ENCODE peak calls at places on chromosome 16, in eight cellular contexts. One of them, this sample, is unnamed.

GRCh38 chr16:24819462-24820040 is 26.2 kb upstream of the SLC5A11 start:
- DNase-seq in stimulated activated naive CD4-positive, alpha-beta T cell treated with Interleukin-2 at 50 U/mL for 16 hours: no peak
- DNase-seq in left lung: no peak
- DNase-seq in iris pigment epithelial cell: peak
- DNase-seq in OCI-LY7: no peak
- DNase-seq in Panc1: no peak
- DNase-seq in ovary: no peak
- DNase-seq in activated T-cell treated with anti-CD3 and anti-CD28 coated beads for 48 hours: no peak
- DNase-seq in this sample: no peak

GRCh38 chr16:70454221-70455034 is at the start of gene FCSK:
- DNase-seq in stimulated activated naive CD4-positive, alpha-beta T cell treated with Interleukin-2 at 50 U/mL for 16 hours: peak
- DNase-seq in left lung: peak
- DNase-seq in iris pigment epithelial cell: peak
- DNase-seq in OCI-LY7: peak
- DNase-seq in Panc1: no peak
- DNase-seq in ovary: peak
- DNase-seq in activated T-cell treated with anti-CD3 and anti-CD28 coated beads for 48 hours: peak
- DNase-seq in this sample: peak

GRCh38 chr16:1019934-1020305 is 38.4 kb downstream of the SOX8 start:
- DNase-seq in stimulated activated naive CD4-positive, alpha-beta T cell treated with Interleukin-2 at 50 U/mL for 16 hours: no peak
- DNase-seq in left lung: no peak
- DNase-seq in iris pigment epithelial cell: no peak
- DNase-seq in OCI-LY7: no peak
- DNase-seq in Panc1: no peak
- DNase-seq in ovary: no peak
- DNase-seq in activated T-cell treated with anti-CD3 and anti-CD28 coated beads for 48 hours: no peak
- DNase-seq in this sample: no peak

GRCh38 chr16:85329059-85329812 is 217.0 kb upstream of the CIBAR2 start:
- DNase-seq in stimulated activated naive CD4-positive, alpha-beta T cell treated with Interleukin-2 at 50 U/mL for 16 hours: no peak
- DNase-seq in left lung: no peak
- DNase-seq in iris pigment epithelial cell: peak
- DNase-seq in OCI-LY7: no peak
- DNase-seq in Panc1: no peak
- DNase-seq in ovary: no peak
- DNase-seq in activated T-cell treated with anti-CD3 and anti-CD28 coated beads for 48 hours: no peak
- DNase-seq in this sample: no peak

GRCh38 chr16:4414187-4414909 is 2.0 kb downstream of the CORO7 start:
- DNase-seq in stimulated activated naive CD4-positive, alpha-beta T cell treated with Interleukin-2 at 50 U/mL for 16 hours: peak
- DNase-seq in left lung: no peak
- DNase-seq in iris pigment epithelial cell: no peak
- DNase-seq in OCI-LY7: peak
- DNase-seq in Panc1: no peak
- DNase-seq in ovary: no peak
- DNase-seq in activated T-cell treated with anti-CD3 and anti-CD28 coated beads for 48 hours: peak
- DNase-seq in this sample: peak

GRCh38 chr16:29182501-29182900 is 197.6 kb downstream of the LAT start:
- DNase-seq in stimulated activated naive CD4-positive, alpha-beta T cell treated with Interleukin-2 at 50 U/mL for 16 hours: no peak
- DNase-seq in left lung: no peak
- DNase-seq in iris pigment epithelial cell: no peak
- DNase-seq in OCI-LY7: no peak
- DNase-seq in Panc1: no peak
- DNase-seq in ovary: no peak
- DNase-seq in activated T-cell treated with anti-CD3 and anti-CD28 coated beads for 48 hours: no peak
- DNase-seq in this sample: no peak

GRCh38 chr16:61323456-61323855 is 712.8 kb downstream of the CDH8 start:
- DNase-seq in stimulated activated naive CD4-positive, alpha-beta T cell treated with Interleukin-2 at 50 U/mL for 16 hours: no peak
- DNase-seq in left lung: no peak
- DNase-seq in iris pigment epithelial cell: no peak
- DNase-seq in OCI-LY7: no peak
- DNase-seq in Panc1: no peak
- DNase-seq in ovary: no peak
- DNase-seq in activated T-cell treated with anti-CD3 and anti-CD28 coated beads for 48 hours: no peak
- DNase-seq in this sample: no peak

GRCh38 chr16:81697321-81697885 is 81.7 kb upstream of the PLCG2 start:
- DNase-seq in stimulated activated naive CD4-positive, alpha-beta T cell treated with Interleukin-2 at 50 U/mL for 16 hours: no peak
- DNase-seq in left lung: peak
- DNase-seq in iris pigment epithelial cell: peak
- DNase-seq in OCI-LY7: peak
- DNase-seq in Panc1: peak
- DNase-seq in ovary: no peak
- DNase-seq in activated T-cell treated with anti-CD3 and anti-CD28 coated beads for 48 hours: peak
- DNase-seq in this sample: peak

GRCh38 chr16:1812732-1813163 is 13.9 kb downstream of the HAGH start:
- DNase-seq in stimulated activated naive CD4-positive, alpha-beta T cell treated with Interleukin-2 at 50 U/mL for 16 hours: peak
- DNase-seq in left lung: peak
- DNase-seq in iris pigment epithelial cell: peak
- DNase-seq in OCI-LY7: peak
- DNase-seq in Panc1: no peak
- DNase-seq in ovary: peak
- DNase-seq in activated T-cell treated with anti-CD3 and anti-CD28 coated beads for 48 hours: peak
- DNase-seq in this sample: peak

GRCh38 chr16:86716649-86717048 is 138.3 kb downstream of the FOXL1 start:
- DNase-seq in stimulated activated naive CD4-positive, alpha-beta T cell treated with Interleukin-2 at 50 U/mL for 16 hours: no peak
- DNase-seq in left lung: no peak
- DNase-seq in iris pigment epithelial cell: peak
- DNase-seq in OCI-LY7: no peak
- DNase-seq in Panc1: no peak
- DNase-seq in ovary: no peak
- DNase-seq in activated T-cell treated with anti-CD3 and anti-CD28 coated beads for 48 hours: no peak
- DNase-seq in this sample: no peak

GRCh38 chr16:84286568-84287220 is 8.0 kb upstream of the WFDC1 start:
- DNase-seq in stimulated activated naive CD4-positive, alpha-beta T cell treated with Interleukin-2 at 50 U/mL for 16 hours: no peak
- DNase-seq in left lung: no peak
- DNase-seq in iris pigment epithelial cell: no peak
- DNase-seq in OCI-LY7: no peak
- DNase-seq in Panc1: no peak
- DNase-seq in ovary: peak
- DNase-seq in activated T-cell treated with anti-CD3 and anti-CD28 coated beads for 48 hours: no peak
- DNase-seq in this sample: no peak

GRCh38 chr16:11612110-11612981 is 25.6 kb upstream of the LITAF start:
- DNase-seq in stimulated activated naive CD4-positive, alpha-beta T cell treated with Interleukin-2 at 50 U/mL for 16 hours: no peak
- DNase-seq in left lung: peak
- DNase-seq in iris pigment epithelial cell: peak
- DNase-seq in OCI-LY7: no peak
- DNase-seq in Panc1: no peak
- DNase-seq in ovary: no peak
- DNase-seq in activated T-cell treated with anti-CD3 and anti-CD28 coated beads for 48 hours: no peak
- DNase-seq in this sample: no peak

GRCh38 chr16:83040174-83040573 is 413.4 kb downstream of the CDH13 start:
- DNase-seq in stimulated activated naive CD4-positive, alpha-beta T cell treated with Interleukin-2 at 50 U/mL for 16 hours: no peak
- DNase-seq in left lung: no peak
- DNase-seq in iris pigment epithelial cell: peak
- DNase-seq in OCI-LY7: no peak
- DNase-seq in Panc1: no peak
- DNase-seq in ovary: no peak
- DNase-seq in activated T-cell treated with anti-CD3 and anti-CD28 coated beads for 48 hours: no peak
- DNase-seq in this sample: no peak

GRCh38 chr16:15966420-15967222 is 17.2 kb downstream of the ABCC1 start:
- DNase-seq in stimulated activated naive CD4-positive, alpha-beta T cell treated with Interleukin-2 at 50 U/mL for 16 hours: no peak
- DNase-seq in left lung: no peak
- DNase-seq in iris pigment epithelial cell: peak
- DNase-seq in OCI-LY7: no peak
- DNase-seq in Panc1: peak
- DNase-seq in ovary: no peak
- DNase-seq in activated T-cell treated with anti-CD3 and anti-CD28 coated beads for 48 hours: no peak
- DNase-seq in this sample: no peak

GRCh38 chr16:22070361-22071351 is 21.7 kb upstream of the VWA3A start:
- DNase-seq in stimulated activated naive CD4-positive, alpha-beta T cell treated with Interleukin-2 at 50 U/mL for 16 hours: no peak
- DNase-seq in left lung: no peak
- DNase-seq in iris pigment epithelial cell: peak
- DNase-seq in OCI-LY7: no peak
- DNase-seq in Panc1: no peak
- DNase-seq in ovary: peak
- DNase-seq in activated T-cell treated with anti-CD3 and anti-CD28 coated beads for 48 hours: no peak
- DNase-seq in this sample: no peak

GRCh38 chr16:3754772-3755171 is 37.4 kb upstream of the TRAP1 start:
- DNase-seq in stimulated activated naive CD4-positive, alpha-beta T cell treated with Interleukin-2 at 50 U/mL for 16 hours: no peak
- DNase-seq in left lung: no peak
- DNase-seq in iris pigment epithelial cell: no peak
- DNase-seq in OCI-LY7: no peak
- DNase-seq in Panc1: no peak
- DNase-seq in ovary: no peak
- DNase-seq in activated T-cell treated with anti-CD3 and anti-CD28 coated beads for 48 hours: no peak
- DNase-seq in this sample: no peak

GRCh38 chr16:23433261-23433920 is 19.6 kb downstream of the COG7 start:
- DNase-seq in stimulated activated naive CD4-positive, alpha-beta T cell treated with Interleukin-2 at 50 U/mL for 16 hours: no peak
- DNase-seq in left lung: no peak
- DNase-seq in iris pigment epithelial cell: no peak
- DNase-seq in OCI-LY7: no peak
- DNase-seq in Panc1: no peak
- DNase-seq in ovary: no peak
- DNase-seq in activated T-cell treated with anti-CD3 and anti-CD28 coated beads for 48 hours: no peak
- DNase-seq in this sample: no peak

GRCh38 chr16:55184052-55184451 is 140.0 kb upstream of the IRX6 start:
- DNase-seq in stimulated activated naive CD4-positive, alpha-beta T cell treated with Interleukin-2 at 50 U/mL for 16 hours: no peak
- DNase-seq in left lung: no peak
- DNase-seq in iris pigment epithelial cell: no peak
- DNase-seq in OCI-LY7: no peak
- DNase-seq in Panc1: no peak
- DNase-seq in ovary: no peak
- DNase-seq in activated T-cell treated with anti-CD3 and anti-CD28 coated beads for 48 hours: no peak
- DNase-seq in this sample: no peak

GRCh38 chr16:67150833-67151396 is at the start of gene B3GNT9:
- DNase-seq in stimulated activated naive CD4-positive, alpha-beta T cell treated with Interleukin-2 at 50 U/mL for 16 hours: peak
- DNase-seq in left lung: peak
- DNase-seq in iris pigment epithelial cell: peak
- DNase-seq in OCI-LY7: no peak
- DNase-seq in Panc1: no peak
- DNase-seq in ovary: peak
- DNase-seq in activated T-cell treated with anti-CD3 and anti-CD28 coated beads for 48 hours: no peak
- DNase-seq in this sample: no peak

GRCh38 chr16:13594798-13595197 is 325.2 kb upstream of the ERCC4 start:
- DNase-seq in stimulated activated naive CD4-positive, alpha-beta T cell treated with Interleukin-2 at 50 U/mL for 16 hours: no peak
- DNase-seq in left lung: no peak
- DNase-seq in iris pigment epithelial cell: no peak
- DNase-seq in OCI-LY7: no peak
- DNase-seq in Panc1: no peak
- DNase-seq in ovary: no peak
- DNase-seq in activated T-cell treated with anti-CD3 and anti-CD28 coated beads for 48 hours: no peak
- DNase-seq in this sample: no peak

GRCh38 chr16:81902025-81902424 is 109.2 kb downstream of the SDR42E1 start:
- DNase-seq in stimulated activated naive CD4-positive, alpha-beta T cell treated with Interleukin-2 at 50 U/mL for 16 hours: no peak
- DNase-seq in left lung: no peak
- DNase-seq in iris pigment epithelial cell: peak
- DNase-seq in OCI-LY7: no peak
- DNase-seq in Panc1: no peak
- DNase-seq in ovary: no peak
- DNase-seq in activated T-cell treated with anti-CD3 and anti-CD28 coated beads for 48 hours: no peak
- DNase-seq in this sample: no peak

GRCh38 chr16:84585886-84586285 is 32.0 kb downstream of the COTL1 start:
- DNase-seq in stimulated activated naive CD4-positive, alpha-beta T cell treated with Interleukin-2 at 50 U/mL for 16 hours: no peak
- DNase-seq in left lung: no peak
- DNase-seq in iris pigment epithelial cell: peak
- DNase-seq in OCI-LY7: peak
- DNase-seq in Panc1: no peak
- DNase-seq in ovary: no peak
- DNase-seq in activated T-cell treated with anti-CD3 and anti-CD28 coated beads for 48 hours: no peak
- DNase-seq in this sample: no peak